ENCODE peak calls at places on chromosomes 4 and X, in eight cellular contexts. M is psoas muscle, N is SK-N-SH, X is Peyer's patch, G is upper lobe of left lung, K is brain microvascular endothelial cell, Q is colonic mucosa, Z is H9. B is an unnamed sample.

GRCh38 chr4:69800599-69800998 is 40.2 kb upstream of the SULT1B1 start:
- DNase-seq in N (no peak), X (no peak), M (no peak), K (peak), G (no peak), Z (no peak), Q (no peak), B (peak)

GRCh38 chr4:6740347-6740746 is 24.4 kb downstream of the BLOC1S4 start:
- DNase-seq in Q (no peak), N (peak), X (peak), M (no peak), G (no peak), K (no peak), Z (no peak), B (no peak)

GRCh38 chr4:71692963-71693362 is 90.9 kb downstream of the GC start:
- DNase-seq in G (no peak), N (no peak), M (no peak), X (no peak), Q (no peak), Z (no peak), K (no peak), B (no peak)

GRCh38 chrX:132426695-132427281 is 62.0 kb downstream of the MBNL3 start:
- DNase-seq in N (no peak), M (no peak), K (no peak), X (no peak), Q (no peak), Z (no peak), G (no peak), B (no peak)

GRCh38 chr4:141016117-141016798 is 117.0 kb downstream of the RNF150 start:
- DNase-seq in X (no peak), Q (no peak), M (no peak), K (no peak), G (no peak), N (no peak), Z (no peak), B (no peak)

GRCh38 chr4:52248836-52249235 is 197.7 kb downstream of the SPATA18 start:
- DNase-seq in X (no peak), Q (no peak), M (no peak), Z (no peak), N (no peak), K (no peak), G (no peak), B (peak)

GRCh38 chr4:76590847-76591281 is 155.8 kb downstream of the SHROOM3 start:
- DNase-seq in Q (no peak), K (peak), M (no peak), Z (no peak), N (no peak), G (no peak), X (no peak), B (no peak)

GRCh38 chr4:37793562-37793961 is 32.9 kb upstream of the PGM2 start:
- DNase-seq in M (no peak), G (no peak), Q (no peak), Z (no peak), K (peak), X (no peak), N (no peak), B (peak)

GRCh38 chrX:101287402-101287801 is 3.7 kb downstream of the TAF7L start:
- DNase-seq in N (peak), Q (peak), X (no peak), M (no peak), Z (no peak), G (no peak), K (peak), B (no peak)

DNA sequence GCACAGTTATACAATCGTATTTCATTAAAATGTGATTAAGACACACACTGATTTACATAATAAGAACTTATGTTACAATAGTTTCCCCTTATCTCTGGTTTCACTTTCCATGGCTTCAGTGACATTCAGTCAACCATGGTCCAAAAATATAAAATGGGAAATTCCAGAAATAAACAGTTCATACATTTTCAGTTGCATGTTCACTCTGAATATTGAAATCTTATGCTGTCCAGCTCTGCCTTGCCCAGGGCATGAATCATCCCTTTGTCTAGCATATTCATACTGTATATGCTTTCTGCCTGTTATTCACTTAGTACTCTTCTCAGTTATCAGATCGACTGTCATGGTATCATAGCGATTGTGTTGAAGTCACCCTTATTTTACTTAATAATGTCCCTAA is 173.8 kb upstream of the DCAF12L2 start:
- DNase-seq in Q (no peak), X (no peak), Z (no peak), K (no peak), N (no peak), G (no peak), M (no peak), B (no peak)
- TF ChIP-seq CTCF in Q (no peak), X (no peak), Z (no peak), K (no peak), N (no peak), G (no peak), M (no peak), B (no peak)

GRCh38 chr4:41204400-41204978 is 9.9 kb downstream of the APBB2 start:
- DNase-seq in Q (no peak), X (no peak), Z (no peak), G (no peak), K (peak), M (peak), N (no peak), B (peak)
- H3K27ac ChIP-seq in Q (no peak), X (no peak), Z (no peak), G (no peak), K (peak), M (no peak), N (peak), B (peak)

GRCh38 chr4:165096776-165097175 is 15.9 kb downstream of the TMEM192 start:
- DNase-seq in Q (no peak), N (peak), X (no peak), K (peak), G (no peak), Z (no peak), M (no peak), B (peak)

GRCh38 chr4:165095291-165095690 is 17.4 kb downstream of the TMEM192 start:
- DNase-seq in M (no peak), Z (no peak), X (no peak), K (no peak), G (no peak), N (no peak), Q (no peak), B (no peak)

DNA sequence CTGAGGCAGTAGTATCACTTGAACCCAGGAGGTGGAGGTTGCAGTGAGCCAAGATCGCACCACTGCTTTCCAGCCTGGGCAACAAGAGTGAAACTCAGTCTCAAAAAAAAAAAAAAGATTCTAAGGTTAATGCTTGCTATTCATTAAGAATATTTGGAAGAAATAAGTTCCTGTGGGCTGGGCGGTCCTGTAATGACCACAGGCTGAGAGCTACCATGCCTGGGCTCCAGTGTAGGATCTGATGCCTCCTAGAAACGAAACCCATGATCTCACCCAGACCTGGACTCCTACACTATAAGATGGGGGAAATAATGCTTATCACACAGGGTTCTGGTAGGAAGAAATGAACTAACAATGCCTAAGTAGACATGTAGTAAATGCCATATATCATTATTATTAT is 17.8 kb downstream of the TMEM192 start:
- DNase-seq in M (no peak), Z (no peak), N (no peak), Q (no peak), X (no peak), G (no peak), K (no peak), B (no peak)
- TF ChIP-seq CTCF in M (no peak), Z (no peak), N (no peak), Q (no peak), X (no peak), G (no peak), K (no peak), B (no peak)

GRCh38 chrX:152876931-152877840 is 20.7 kb upstream of the ZNF185 start:
- DNase-seq in K (no peak), M (no peak), Q (no peak), G (no peak), N (no peak), X (peak), Z (no peak), B (peak)
- H3K27ac ChIP-seq in K (no peak), M (no peak), Q (no peak), G (no peak), N (no peak), X (no peak), Z (no peak), B (peak)

DNA sequence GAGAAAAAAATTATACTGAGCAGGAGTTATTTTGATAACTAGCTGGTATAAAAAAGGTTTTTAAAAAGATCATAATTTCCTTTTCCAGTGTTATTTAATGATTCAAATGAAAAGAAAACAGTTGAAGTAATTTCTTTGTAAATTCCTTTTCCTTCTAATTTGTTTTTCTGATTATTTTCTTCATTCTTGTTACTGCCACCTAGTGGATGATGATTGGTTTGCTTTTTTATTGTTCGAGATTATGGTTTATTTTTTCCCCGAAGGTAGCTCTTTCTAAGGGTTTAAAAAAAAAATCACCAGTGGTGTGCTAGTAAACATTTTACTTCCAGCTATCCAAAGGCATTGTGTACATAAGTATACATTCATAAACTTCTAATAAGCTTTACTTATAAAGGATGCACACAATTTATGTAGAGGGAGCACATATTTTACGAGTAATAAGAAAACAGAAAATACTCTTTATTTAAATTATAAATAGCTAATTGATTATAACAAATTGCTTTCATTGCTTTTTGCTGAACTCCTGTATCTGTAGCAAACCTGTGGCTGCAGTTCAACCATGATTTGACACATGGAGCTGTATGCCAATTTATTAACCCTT is 98.0 kb upstream of the ANK2 start:
- DNase-seq in Z (no peak), K (no peak), X (no peak), N (peak), Q (no peak), G (no peak), M (no peak), B (no peak)
- TF ChIP-seq CTCF in Z (peak), K (peak), X (peak), N (peak), Q (peak), G (no peak), M (peak), B (peak)

GRCh38 chr4:17558941-17559708 is 17.9 kb upstream of the LAP3 start:
- DNase-seq in M (no peak), G (no peak), X (no peak), Q (no peak), K (no peak), Z (no peak), N (no peak), B (no peak)
- H3K27ac ChIP-seq in M (no peak), G (no peak), X (no peak), Q (no peak), K (no peak), Z (no peak), N (no peak), B (no peak)

GRCh38 chrX:84219551-84219950 is 31.6 kb upstream of the RPS6KA6 start:
- DNase-seq in Z (no peak), K (no peak), G (no peak), X (no peak), Q (no peak), N (no peak), M (no peak), B (no peak)
- TF ChIP-seq CTCF in Z (no peak), K (no peak), G (no peak), X (no peak), Q (no peak), N (no peak), M (no peak), B (no peak)

GRCh38 chr4:94515365-94515764 is 63.6 kb downstream of the PDLIM5 start:
- DNase-seq in K (no peak), M (no peak), Z (no peak), G (no peak), X (no peak), Q (no peak), N (no peak), B (no peak)

GRCh38 chr4:94519019-94519418 is 67.3 kb downstream of the PDLIM5 start:
- DNase-seq in G (no peak), X (no peak), Z (no peak), Q (no peak), M (no peak), N (no peak), K (no peak), B (no peak)

GRCh38 chr4:94517492-94517891 is 65.8 kb downstream of the PDLIM5 start:
- DNase-seq in G (no peak), Z (no peak), M (no peak), K (peak), Q (no peak), N (no peak), X (no peak), B (no peak)

GRCh38 chr4:94516999-94517398 is 65.3 kb downstream of the PDLIM5 start:
- DNase-seq in Z (no peak), K (peak), N (no peak), Q (no peak), X (no peak), G (no peak), M (no peak), B (peak)

GRCh38 chr4:94516067-94516466 is 64.3 kb downstream of the PDLIM5 start:
- DNase-seq in X (no peak), G (no peak), Q (no peak), Z (no peak), K (peak), N (no peak), M (no peak), B (peak)
- H3K27ac ChIP-seq in X (peak), G (no peak), Q (no peak), Z (no peak), K (peak), N (no peak), M (peak), B (peak)

DNA sequence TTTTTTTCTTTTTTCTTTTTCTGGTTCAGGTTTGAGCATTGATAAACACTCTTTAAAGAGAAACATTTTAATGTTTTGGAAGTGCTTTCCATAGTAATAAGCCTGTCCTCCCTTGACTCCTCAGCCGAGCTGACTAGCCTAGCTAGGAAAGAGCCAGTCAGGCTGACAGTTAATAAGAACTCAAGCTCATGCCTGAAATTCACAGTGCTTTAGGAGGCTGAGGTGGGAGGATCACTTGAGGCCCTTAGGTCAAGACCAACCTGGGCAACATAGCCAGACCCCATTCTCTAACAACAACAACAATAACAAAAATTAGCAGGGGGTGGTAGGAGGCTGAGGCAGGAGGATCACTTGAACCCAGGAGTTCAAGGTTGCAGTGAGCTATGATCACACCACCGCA is 53.4 kb upstream of the ZCCHC13 start:
- DNase-seq in Z (no peak), G (no peak), X (no peak), K (no peak), Q (no peak), M (no peak), N (no peak), B (no peak)
- TF ChIP-seq CTCF in Z (no peak), G (no peak), X (no peak), K (no peak), Q (no peak), M (no peak), N (no peak), B (no peak)